ENCODE peak calls at places on chromosomes 13 and 19, in ten cellular contexts. O is esophagus squamous epithelium, Q is ovary, H is A549, Z is tibial nerve, W is Peyer's patch, S is heart left ventricle, D is stomach, I is K562, F is gastrocnemius medialis. M is an unnamed sample.
A peak's percentile ranks its signal among the peaks of the same experiment; 100 is the strongest.

GRCh38 chr13:101691326-101691725 is 238.9 kb downstream of the ITGBL1 start:
- DNase-seq in Q (no peak), S (no peak), F (no peak), H (no peak), D (no peak), Z (no peak), W (no peak), I (no peak), O (no peak), M (no peak)

GRCh38 chr13:101965096-101965495 is 436.8 kb downstream of the FGF14 start:
- DNase-seq in F (no peak), H (no peak), Z (no peak), O (no peak), I (no peak), W (no peak), D (no peak), Q (no peak), S (no peak), M (no peak)

GRCh38 chr13:51234676-51235075 is 12.5 kb downstream of the FAM124A start:
- DNase-seq in W (no peak), F (no peak), S (no peak), I (no peak), O (no peak), D (no peak), Z (no peak), H (no peak), Q (no peak), M (no peak)

GRCh38 chr13:114057131-114058050 is 75.0 kb downstream of the RASA3 start:
- DNase-seq in F (no peak), H (no peak), O (no peak), Q (no peak), D (no peak), W (no peak), S (no peak), I (no peak), Z (no peak), M (no peak)

GRCh38 chr13:39374741-39375189 is 228.2 kb downstream of the LHFPL6 start:
- DNase-seq in O (no peak), S (no peak), D (no peak), W (no peak), I (no peak), F (no peak), H (no peak), Z (no peak), Q (no peak), M (no peak)

GRCh38 chr19:7722231-7722651 is 9.7 kb downstream of the CLEC4G start:
- DNase-seq in Z (no peak), Q (no peak), H (no peak), W (no peak), S (no peak), D (no peak), F (no peak), O (no peak), I (no peak), M (no peak)

GRCh38 chr19:50252111-50252886 is 48.9 kb downstream of the MYH14 start:
- DNase-seq in W (peak; percentile 61), D (no peak), S (no peak), O (no peak), I (peak; percentile 64), Q (no peak), Z (no peak), F (no peak), H (no peak), M (no peak)

GRCh38 chr13:48210178-48210577 is 22.8 kb upstream of the ITM2B start:
- DNase-seq in F (no peak), Z (no peak), D (no peak), W (no peak), Q (no peak), H (peak; percentile 8), I (no peak), O (no peak), S (no peak), M (no peak)

GRCh38 chr13:107680115-107680514 is 535.2 kb downstream of the LIG4 start:
- DNase-seq in S (no peak), I (no peak), Z (no peak), W (no peak), H (no peak), D (no peak), O (no peak), F (no peak), Q (no peak), M (no peak)

GRCh38 chr13:84812789-84813188 is 930.5 kb upstream of the SLITRK1 start:
- DNase-seq in S (no peak), O (no peak), I (no peak), D (no peak), F (no peak), H (no peak), Z (no peak), Q (no peak), W (no peak), M (no peak)

GRCh38 chr13:95156208-95156607 is 145.0 kb downstream of the ABCC4 start:
- DNase-seq in O (no peak), W (no peak), F (no peak), Z (no peak), Q (no peak), I (no peak), D (no peak), S (no peak), H (no peak), M (no peak)

GRCh38 chr13:42047561-42048322 is 706 bp upstream of the DGKH start:
- DNase-seq in O (no peak), W (peak; percentile 70), H (peak; percentile 40), S (peak; percentile 40), Q (peak; percentile 56), I (peak; percentile 37), F (no peak), Z (no peak), D (peak; percentile 57), M (peak; percentile 38)

GRCh38 chr13:42214445-42214844 is 57.5 kb upstream of the AKAP11 start:
- DNase-seq in H (no peak), Z (no peak), D (no peak), I (no peak), F (no peak), Q (no peak), W (no peak), O (no peak), S (no peak), M (no peak)

GRCh38 chr19:57512845-57513244 is 13.1 kb downstream of the ZNF773 start:
- DNase-seq in W (no peak), D (no peak), Z (no peak), Q (no peak), F (no peak), I (no peak), H (no peak), S (no peak), O (no peak), M (no peak)

GRCh38 chr13:30968734-30969335 is 36.4 kb downstream of the TEX26 start:
- DNase-seq in O (no peak), F (no peak), H (no peak), Z (no peak), D (no peak), W (no peak), Q (no peak), I (no peak), S (no peak), M (no peak)

GRCh38 chr19:21626924-21627697 is 121.7 kb downstream of the ZNF429 start:
- DNase-seq in F (no peak), O (no peak), W (no peak), Q (no peak), H (no peak), D (no peak), I (no peak), S (no peak), Z (no peak), M (no peak)
- TF ChIP-seq POLR2A in F (no peak), O (no peak), W (no peak), Q (no peak), H (no peak), D (no peak), I (no peak), S (no peak), Z (no peak), M (no peak)

DNA sequence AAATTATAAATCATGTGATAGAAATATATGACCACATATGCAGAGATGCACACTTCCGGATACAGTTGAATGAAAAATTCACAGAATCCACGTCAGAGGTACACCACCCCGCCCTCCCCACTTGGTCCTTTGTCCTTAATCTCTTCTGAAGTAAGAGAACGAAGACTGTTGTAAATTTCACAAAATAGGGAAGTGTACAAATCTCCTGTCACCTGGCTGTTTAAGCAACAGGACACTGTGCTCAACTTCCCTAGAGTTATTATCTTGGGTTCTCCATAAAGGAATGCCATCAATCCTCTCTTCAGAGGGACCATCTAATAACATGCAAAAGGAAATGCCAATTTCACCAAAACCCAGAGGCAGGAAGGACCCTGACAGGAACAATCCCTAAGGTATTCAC is 10.5 kb upstream of the CEACAM6 start:
- DNase-seq in O (no peak), H (no peak), Q (no peak), I (no peak), Z (no peak), D (no peak), F (no peak), S (no peak), W (peak; percentile 54), M (no peak)
- H3K27ac ChIP-seq in O (peak overlapping the region; percentile 45), H (no peak overlapping the region), Q (no peak overlapping the region), I (no peak overlapping the region), Z (no peak overlapping the region), D (no peak overlapping the region), F (no peak overlapping the region), S (no peak overlapping the region), W (peak overlapping the region; percentile 62), M (no peak overlapping the region)

GRCh38 chr19:42284066-42284501 is 15.0 kb downstream of the CIC start:
- DNase-seq in H (peak; percentile 87), Q (peak; percentile 90), Z (peak; percentile 49), W (peak; percentile 91), F (peak; percentile 71), O (no peak), S (peak; percentile 87), I (peak; percentile 88), D (peak; percentile 87), M (peak; percentile 84)
- TF ChIP-seq POLR2A in H (peak; percentile 54), Q (peak; percentile 82), Z (peak; percentile 50), W (peak; percentile 25), F (peak; percentile 83), O (no peak), S (no peak), I (no peak), D (no peak), M (no peak)

GRCh38 chr19:1074512-1075283 is 7.7 kb downstream of the ARHGAP45 start:
- DNase-seq in I (peak; percentile 96), H (peak; percentile 74), O (peak; percentile 48), Q (peak; percentile 65), Z (peak; percentile 70), F (peak; percentile 36), D (peak; percentile 94), S (peak; percentile 91), W (peak; percentile 97), M (peak; percentile 65)

GRCh38 chr19:1072371-1073015 is 5.5 kb downstream of the ARHGAP45 start:
- DNase-seq in F (no peak), I (no peak), Z (no peak), W (no peak), H (no peak), S (no peak), D (no peak), O (no peak), Q (no peak), M (no peak)

GRCh38 chr19:1073063-1073955 is 6.3 kb downstream of the ARHGAP45 start:
- DNase-seq in D (no peak), F (no peak), O (no peak), I (peak; percentile 58), W (no peak), H (no peak), Z (no peak), Q (peak; percentile 22), S (no peak), M (no peak)

GRCh38 chr19:1076046-1076386 is 9.0 kb downstream of the ARHGAP45 start:
- DNase-seq in I (no peak), F (no peak), Z (no peak), Q (no peak), D (no peak), S (no peak), O (no peak), H (no peak), W (no peak), M (no peak)

GRCh38 chr19:1073956-1074511 is 7.1 kb downstream of the ARHGAP45 start:
- DNase-seq in F (no peak), S (no peak), H (no peak), I (no peak), Q (peak; percentile 24), Z (no peak), W (no peak), O (no peak), D (no peak), M (no peak)
- H3K27ac ChIP-seq in F (no peak overlapping the region), S (no peak overlapping the region), H (peak overlapping the region; percentile 99), I (peak overlapping the region; percentile 5), Q (no peak overlapping the region), Z (no peak overlapping the region), W (peak overlapping the region; percentile 51), O (peak overlapping the region; percentile 66), D (peak overlapping the region; percentile 5), M (no peak overlapping the region)